ENCODE peak calls at places on chromosomes 5 and 9, in four cellular contexts. N is WERI-Rb-1, T is IMR-90, I is mesendoderm. L is an unnamed sample.

GRCh38 chr5:155303134-155303533 is 289.6 kb downstream of the KIF4B start:
- DNase-seq in T (no peak), I (no peak), N (no peak), L (no peak)

GRCh38 chr5:124806026-124806856 is 59.8 kb upstream of the ZNF608 start:
- DNase-seq in N (peak; percentile 26), I (peak; percentile 63), T (peak; percentile 81), L (peak; percentile 86)

GRCh38 chr5:108059334-108059733 is 322.6 kb downstream of the FBXL17 start:
- DNase-seq in I (peak; percentile 63), T (no peak), N (no peak), L (no peak)

GRCh38 chr9:6153425-6153824 is 62.2 kb upstream of the IL33 start:
- DNase-seq in N (no peak), I (no peak), T (peak; percentile 20), L (no peak)

GRCh38 chr9:6689893-6690634 is 44.5 kb upstream of the GLDC start:
- DNase-seq in N (no peak), T (no peak), I (no peak), L (no peak)

GRCh38 chr5:172918421-172919371 is 40.5 kb upstream of the RPL26L1 start:
- DNase-seq in I (no peak), T (no peak), N (no peak), L (no peak)

GRCh38 chr5:39369123-39369815 is 5.0 kb upstream of the C9 start:
- DNase-seq in N (no peak), I (no peak), T (no peak), L (no peak)

GRCh38 chr9:72524820-72525539 is 3.6 kb downstream of the TMC1 start:
- DNase-seq in T (peak; percentile 100), I (peak; percentile 95), N (no peak), L (peak; percentile 83)

GRCh38 chr5:51373880-51374523 is 9.2 kb upstream of the ISL1 start:
- DNase-seq in T (no peak), N (no peak), I (no peak), L (peak; percentile 51)

GRCh38 chr5:45578270-45578669 is 117.9 kb downstream of the HCN1 start:
- DNase-seq in T (no peak), N (no peak), I (peak; percentile 6), L (no peak)

GRCh38 chr9:32590898-32591297 is 17.9 kb upstream of the NDUFB6 start:
- DNase-seq in N (no peak), T (no peak), I (no peak), L (no peak)

GRCh38 chr5:35859101-35859661 is 2.5 kb downstream of the IL7R start:
- DNase-seq in T (peak; percentile 28), N (no peak), I (no peak), L (peak; percentile 59)

GRCh38 chr9:129398101-129398795 is 220.2 kb upstream of the IER5L start:
- DNase-seq in I (no peak), N (no peak), T (no peak), L (no peak)

GRCh38 chr5:60710362-60710761 is 10.4 kb upstream of the DEPDC1B start:
- DNase-seq in T (no peak), I (peak; percentile 40), N (no peak), L (no peak)

GRCh38 chr9:128575469-128575868 is 23.1 kb downstream of the SPTAN1 start:
- DNase-seq in T (no peak), I (no peak), N (no peak), L (no peak)

GRCh38 chr5:63125862-63126261 is 547.2 kb downstream of the LRRC70 start:
- DNase-seq in N (peak; percentile 7), T (peak; percentile 33), I (peak; percentile 78), L (peak; percentile 6)

GRCh38 chr5:32916648-32917047 is 205.5 kb downstream of the NPR3 start:
- DNase-seq in T (peak; percentile 52), I (peak; percentile 67), N (peak; percentile 14), L (peak; percentile 4)

GRCh38 chr5:68295772-68296171 is 80.2 kb downstream of the PIK3R1 start:
- DNase-seq in I (no peak), T (no peak), N (no peak), L (no peak)

GRCh38 chr5:68290260-68290674 is 74.7 kb downstream of the PIK3R1 start:
- DNase-seq in I (no peak), N (no peak), T (peak; percentile 54), L (no peak)

GRCh38 chr5:68288756-68289134 is 73.2 kb downstream of the PIK3R1 start:
- DNase-seq in I (peak; percentile 26), T (no peak), N (no peak), L (no peak)

GRCh38 chr5:68289576-68289975 is 74.0 kb downstream of the PIK3R1 start:
- DNase-seq in N (no peak), I (no peak), T (no peak), L (no peak)

GRCh38 chr5:68292316-68292715 is 76.8 kb downstream of the PIK3R1 start:
- DNase-seq in I (no peak), T (peak; percentile 25), N (no peak), L (no peak)
- H3K36me3 ChIP-seq in I (peaks cover 1% of the 10 kb centered on the region), T (peaks cover 17% of the 10 kb centered on the region), N (peaks cover 38% of the 10 kb centered on the region), L (peaks cover 5% of the 10 kb centered on the region)

GRCh38 chr9:7935666-7936065 is 136.1 kb upstream of the DMAC1 start:
- DNase-seq in T (no peak), N (no peak), I (no peak), L (no peak)
- H3K4me3 ChIP-seq in T (no peak overlapping the region), N (no peak overlapping the region), I (no peak overlapping the region), L (no peak overlapping the region)

DNA sequence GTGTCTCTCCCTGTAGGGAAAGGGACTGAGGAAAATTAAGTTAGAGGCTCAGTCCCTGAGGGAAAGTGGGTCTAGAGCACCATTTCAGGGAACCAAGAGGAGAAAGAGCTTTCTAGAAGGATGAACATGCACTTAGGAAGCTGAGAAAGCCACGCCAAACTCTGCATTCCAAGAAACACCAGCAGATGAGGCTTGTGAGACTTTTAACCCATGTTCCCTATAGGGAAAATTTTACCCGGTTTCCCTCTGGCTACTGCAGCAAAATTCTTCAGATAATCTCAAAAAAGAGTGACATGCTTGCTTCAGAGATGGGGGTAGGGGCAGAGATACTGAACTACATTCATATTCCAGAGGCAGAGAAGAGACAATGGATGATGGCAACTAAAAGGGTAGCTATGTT is 8.6 kb downstream of the TLN1 start:
- DNase-seq in N (no peak), T (no peak), I (no peak), L (no peak)
- H3K36me3 ChIP-seq in N (peaks cover 64% of the 10 kb centered on the region), T (peaks cover 66% of the 10 kb centered on the region), I (peaks cover 37% of the 10 kb centered on the region), L (peaks cover 78% of the 10 kb centered on the region)

GRCh38 chr5:12016149-12016740 is 112.0 kb upstream of the CTNND2 start:
- DNase-seq in N (peak; percentile 98), I (peak; percentile 65), T (no peak), L (no peak)
- H3K4me3 ChIP-seq in N (peak overlapping the region; percentile 10), I (no peak overlapping the region), T (no peak overlapping the region), L (no peak overlapping the region)

DNA sequence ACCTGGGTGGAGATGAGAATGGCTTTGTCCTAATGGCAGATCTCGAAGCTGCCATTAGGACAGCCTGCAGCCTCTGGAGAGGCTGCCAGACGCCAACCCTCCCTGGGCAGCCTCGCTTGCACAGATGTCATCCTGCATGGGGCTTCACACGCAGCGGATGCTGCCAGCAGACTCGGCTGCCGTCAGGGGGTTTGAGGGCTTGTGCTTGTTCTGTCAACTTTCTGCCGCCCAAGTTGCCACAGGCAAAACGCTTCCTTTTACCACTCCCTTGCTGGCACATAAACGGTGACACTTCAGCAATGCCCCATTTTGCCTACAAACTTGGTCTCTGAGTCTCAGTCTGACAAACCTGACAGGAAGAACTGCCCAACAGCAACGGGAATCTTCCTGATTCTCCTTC is 24.7 kb downstream of the DAP start:
- DNase-seq in N (no peak), I (no peak), T (no peak), L (no peak)
- H3K36me3 ChIP-seq in N (peaks cover 26% of the 10 kb centered on the region), I (no peaks in the 10 kb centered on the region), T (peaks cover 35% of the 10 kb centered on the region), L (peaks cover 18% of the 10 kb centered on the region)

GRCh38 chr9:112809351-112809848 is 58.8 kb downstream of the SNX30 start:
- DNase-seq in N (no peak), T (no peak), I (no peak), L (no peak)
- H3K4me3 ChIP-seq in N (no peak overlapping the region), T (no peak overlapping the region), I (no peak overlapping the region), L (no peak overlapping the region)

GRCh38 chr5:6603643-6604042 is 29.2 kb downstream of the NSUN2 start:
- DNase-seq in N (no peak), I (no peak), T (no peak), L (no peak)

GRCh38 chr5:6607559-6607936 is 25.3 kb downstream of the NSUN2 start:
- DNase-seq in N (no peak), T (no peak), I (no peak), L (no peak)

GRCh38 chr5:6604341-6604740 is 28.5 kb downstream of the NSUN2 start:
- DNase-seq in T (no peak), N (no peak), I (no peak), L (no peak)

GRCh38 chr5:6604946-6605345 is 27.9 kb downstream of the NSUN2 start:
- DNase-seq in N (no peak), I (no peak), T (no peak), L (no peak)

GRCh38 chr5:6606884-6607558 is 25.8 kb downstream of the NSUN2 start:
- DNase-seq in T (no peak), I (no peak), N (no peak), L (no peak)
- H3K36me3 ChIP-seq in T (peaks cover 56% of the 10 kb centered on the region), I (peaks cover 29% of the 10 kb centered on the region), N (peaks cover 96% of the 10 kb centered on the region), L (peaks cover 87% of the 10 kb centered on the region)

GRCh38 chr5:141002667-141002965 is 36.3 kb downstream of the PCDHAC2 start:
- DNase-seq in T (no peak), N (no peak), I (no peak), L (no peak)

GRCh38 chr5:141003791-141004601 is 37.7 kb downstream of the PCDHAC2 start:
- DNase-seq in N (peak; percentile 72), T (no peak), I (peak; percentile 93), L (peak; percentile 56)

GRCh38 chr5:141003026-141003425 is 36.8 kb downstream of the PCDHAC2 start:
- DNase-seq in N (no peak), T (no peak), I (no peak), L (no peak)

GRCh38 chr5:141001466-141001853 is 35.2 kb downstream of the PCDHAC2 start:
- DNase-seq in T (no peak), N (peak; percentile 89), I (peak; percentile 61), L (peak; percentile 64)

GRCh38 chr5:141001854-141002666 is 35.8 kb downstream of the PCDHAC2 start:
- DNase-seq in I (peak; percentile 57), T (no peak), N (peak; percentile 93), L (peak; percentile 88)
- H3K4me3 ChIP-seq in I (peak overlapping the region; percentile 32), T (no peak overlapping the region), N (peak overlapping the region; percentile 72), L (peak overlapping the region; percentile 19)

GRCh38 chr5:40986666-40987065 is 77.4 kb downstream of the C7 start:
- DNase-seq in T (peak; percentile 31), N (no peak), I (no peak), L (no peak)
- H3K36me3 ChIP-seq in T (no peaks in the 10 kb centered on the region), N (no peaks in the 10 kb centered on the region), I (no peaks in the 10 kb centered on the region), L (no peaks in the 10 kb centered on the region)

L was measured in HAP-1.